ENCODE peak calls at places on chromosomes 1 and 21, in nine cellular contexts. One of them, this sample, is unnamed. For H3K4me1, the result is how much of the 10 kb centered on the place peaks cover.

GRCh38 chr1:182888736-182889531 is 49.8 kb downstream of the DHX9 start:
- DNase-seq in foreskin keratinocyte: peak
- DNase-seq in prostate gland: no peak
- DNase-seq in GM23338: peak
- DNase-seq in testis: no peak
- DNase-seq in pancreas: no peak
- DNase-seq in right cardiac atrium: no peak
- DNase-seq in HCT116: no peak
- DNase-seq in ovary: no peak
- DNase-seq in this sample: no peak

GRCh38 chr21:44758781-44759627 is 42.6 kb downstream of the UBE2G2 start:
- DNase-seq in foreskin keratinocyte: no peak
- DNase-seq in prostate gland: no peak
- DNase-seq in GM23338: no peak
- DNase-seq in testis: no peak
- DNase-seq in pancreas: no peak
- DNase-seq in right cardiac atrium: peak
- DNase-seq in HCT116: no peak
- DNase-seq in ovary: no peak
- DNase-seq in this sample: no peak

GRCh38 chr1:154989195-154989860 is 4.1 kb upstream of the LENEP start:
- DNase-seq in foreskin keratinocyte: no peak
- DNase-seq in prostate gland: no peak
- DNase-seq in GM23338: no peak
- DNase-seq in testis: no peak
- DNase-seq in pancreas: no peak
- DNase-seq in right cardiac atrium: peak
- DNase-seq in HCT116: no peak
- DNase-seq in ovary: no peak
- DNase-seq in this sample: peak

GRCh38 chr1:3646596-3646995 is 3.3 kb downstream of the WRAP73 start:
- DNase-seq in foreskin keratinocyte: no peak
- DNase-seq in prostate gland: no peak
- DNase-seq in GM23338: no peak
- DNase-seq in testis: no peak
- DNase-seq in pancreas: no peak
- DNase-seq in right cardiac atrium: no peak
- DNase-seq in HCT116: no peak
- DNase-seq in ovary: no peak
- DNase-seq in this sample: no peak

GRCh38 chr1:188089015-188089414 is 1260.3 kb downstream of the PLA2G4A start:
- DNase-seq in foreskin keratinocyte: no peak
- DNase-seq in prostate gland: no peak
- DNase-seq in GM23338: no peak
- DNase-seq in testis: no peak
- DNase-seq in pancreas: no peak
- DNase-seq in right cardiac atrium: no peak
- DNase-seq in HCT116: no peak
- DNase-seq in ovary: no peak
- DNase-seq in this sample: no peak

GRCh38 chr1:34781071-34781843 is at the start of gene GJB3:
- DNase-seq in foreskin keratinocyte: peak
- DNase-seq in prostate gland: no peak
- DNase-seq in GM23338: peak
- DNase-seq in testis: no peak
- DNase-seq in pancreas: no peak
- DNase-seq in right cardiac atrium: no peak
- DNase-seq in HCT116: no peak
- DNase-seq in ovary: no peak
- DNase-seq in this sample: peak

GRCh38 chr1:242738702-242739225 is 214.3 kb upstream of the PLD5 start:
- DNase-seq in foreskin keratinocyte: no peak
- DNase-seq in prostate gland: no peak
- DNase-seq in GM23338: no peak
- DNase-seq in testis: no peak
- DNase-seq in pancreas: no peak
- DNase-seq in right cardiac atrium: no peak
- DNase-seq in HCT116: no peak
- DNase-seq in ovary: no peak
- DNase-seq in this sample: no peak

GRCh38 chr1:37714226-37714625 is 21.9 kb downstream of the CDCA8 start:
- DNase-seq in foreskin keratinocyte: no peak
- DNase-seq in prostate gland: no peak
- DNase-seq in GM23338: no peak
- DNase-seq in testis: no peak
- DNase-seq in pancreas: no peak
- DNase-seq in right cardiac atrium: no peak
- DNase-seq in HCT116: no peak
- DNase-seq in ovary: no peak
- DNase-seq in this sample: no peak

GRCh38 chr1:246181244-246181643 is 325.8 kb downstream of the SMYD3 start:
- DNase-seq in foreskin keratinocyte: no peak
- DNase-seq in prostate gland: no peak
- DNase-seq in GM23338: no peak
- DNase-seq in testis: no peak
- DNase-seq in pancreas: no peak
- DNase-seq in right cardiac atrium: no peak
- DNase-seq in HCT116: no peak
- DNase-seq in ovary: no peak
- DNase-seq in this sample: no peak

GRCh38 chr1:15703562-15703961 is 19.4 kb downstream of the PLEKHM2 start:
- DNase-seq in foreskin keratinocyte: peak
- DNase-seq in prostate gland: peak
- DNase-seq in GM23338: no peak
- DNase-seq in testis: peak
- DNase-seq in pancreas: no peak
- DNase-seq in right cardiac atrium: peak
- DNase-seq in HCT116: no peak
- DNase-seq in ovary: peak
- DNase-seq in this sample: peak

GRCh38 chr1:8090241-8090702 is 64.2 kb upstream of the ERRFI1 start:
- DNase-seq in foreskin keratinocyte: peak
- DNase-seq in prostate gland: no peak
- DNase-seq in GM23338: no peak
- DNase-seq in testis: no peak
- DNase-seq in pancreas: no peak
- DNase-seq in right cardiac atrium: no peak
- DNase-seq in HCT116: no peak
- DNase-seq in ovary: no peak
- DNase-seq in this sample: peak

GRCh38 chr1:220699044-220699443 is 8.9 kb downstream of the C1orf115 start:
- DNase-seq in foreskin keratinocyte: no peak
- DNase-seq in prostate gland: no peak
- DNase-seq in GM23338: no peak
- DNase-seq in testis: no peak
- DNase-seq in pancreas: no peak
- DNase-seq in right cardiac atrium: no peak
- DNase-seq in HCT116: no peak
- DNase-seq in ovary: no peak
- DNase-seq in this sample: no peak

GRCh38 chr1:8681911-8682310 is 135.5 kb downstream of the RERE start:
- DNase-seq in foreskin keratinocyte: no peak
- DNase-seq in prostate gland: no peak
- DNase-seq in GM23338: no peak
- DNase-seq in testis: no peak
- DNase-seq in pancreas: no peak
- DNase-seq in right cardiac atrium: no peak
- DNase-seq in HCT116: no peak
- DNase-seq in ovary: no peak
- DNase-seq in this sample: no peak

GRCh38 chr21:41593051-41593783 is 85.3 kb upstream of the TMPRSS2 start:
- DNase-seq in foreskin keratinocyte: no peak
- DNase-seq in prostate gland: no peak
- DNase-seq in GM23338: no peak
- DNase-seq in testis: no peak
- DNase-seq in pancreas: no peak
- DNase-seq in right cardiac atrium: no peak
- DNase-seq in HCT116: no peak
- DNase-seq in ovary: no peak
- DNase-seq in this sample: peak

DNA sequence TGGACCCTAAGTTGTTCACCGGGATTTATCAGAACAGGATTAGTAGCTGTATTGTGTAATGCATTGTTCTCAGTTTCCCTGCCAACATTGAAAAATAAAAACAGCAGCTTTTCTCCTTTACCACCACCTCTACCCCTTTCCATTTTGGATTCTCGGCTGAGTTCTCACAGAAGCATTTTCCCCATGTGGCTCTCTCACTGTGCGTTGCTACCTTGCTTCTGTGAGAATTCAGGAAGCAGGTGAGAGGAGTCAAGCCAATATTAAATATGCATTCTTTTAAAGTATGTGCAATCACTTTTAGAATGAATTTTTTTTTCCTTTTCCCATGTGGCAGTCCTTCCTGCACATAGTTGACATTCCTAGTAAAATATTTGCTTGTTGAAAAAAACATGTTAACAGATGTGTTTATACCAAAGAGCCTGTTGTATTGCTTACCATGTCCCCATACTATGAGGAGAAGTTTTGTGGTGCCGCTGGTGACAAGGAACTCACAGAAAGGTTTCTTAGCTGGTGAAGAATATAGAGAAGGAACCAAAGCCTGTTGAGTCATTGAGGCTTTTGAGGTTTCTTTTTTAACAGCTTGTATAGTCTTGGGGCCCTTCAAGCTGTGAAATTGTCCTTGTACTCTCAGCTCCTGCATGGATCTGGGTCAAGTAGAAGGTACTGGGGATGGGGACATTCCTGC is 3.9 kb upstream of the OLFML3 start:
- DNase-seq in foreskin keratinocyte: no peak
- DNase-seq in prostate gland: no peak
- DNase-seq in GM23338: no peak
- DNase-seq in testis: no peak
- DNase-seq in pancreas: no peak
- DNase-seq in right cardiac atrium: no peak
- DNase-seq in HCT116: no peak
- DNase-seq in ovary: no peak
- DNase-seq in this sample: peak
- H3K4me1 ChIP-seq in foreskin keratinocyte: under half
- H3K4me1 ChIP-seq in prostate gland: under half
- H3K4me1 ChIP-seq in GM23338: under half
- H3K4me1 ChIP-seq in testis: under half
- H3K4me1 ChIP-seq in pancreas: under half
- H3K4me1 ChIP-seq in right cardiac atrium: under half
- H3K4me1 ChIP-seq in HCT116: under half
- H3K4me1 ChIP-seq in ovary: under half
- H3K4me1 ChIP-seq in this sample: under half

GRCh38 chr1:83760211-83760978 is 238.5 kb downstream of the TTLL7 start:
- DNase-seq in foreskin keratinocyte: no peak
- DNase-seq in prostate gland: no peak
- DNase-seq in GM23338: no peak
- DNase-seq in testis: no peak
- DNase-seq in pancreas: no peak
- DNase-seq in right cardiac atrium: no peak
- DNase-seq in HCT116: no peak
- DNase-seq in ovary: no peak
- DNase-seq in this sample: no peak
- H3K27ac ChIP-seq in foreskin keratinocyte: no peak
- H3K27ac ChIP-seq in prostate gland: no peak
- H3K27ac ChIP-seq in GM23338: no peak
- H3K27ac ChIP-seq in testis: no peak
- H3K27ac ChIP-seq in pancreas: no peak
- H3K27ac ChIP-seq in right cardiac atrium: no peak
- H3K27ac ChIP-seq in HCT116: no peak
- H3K27ac ChIP-seq in ovary: no peak
- H3K27ac ChIP-seq in this sample: no peak

GRCh38 chr1:206467915-206468314 is 2.4 kb upstream of the IKBKE start:
- DNase-seq in foreskin keratinocyte: no peak
- DNase-seq in prostate gland: no peak
- DNase-seq in GM23338: no peak
- DNase-seq in testis: no peak
- DNase-seq in pancreas: no peak
- DNase-seq in right cardiac atrium: no peak
- DNase-seq in HCT116: no peak
- DNase-seq in ovary: no peak
- DNase-seq in this sample: no peak
- H3K4me1 ChIP-seq in foreskin keratinocyte: under half
- H3K4me1 ChIP-seq in prostate gland: under half
- H3K4me1 ChIP-seq in GM23338: under half
- H3K4me1 ChIP-seq in testis: under half
- H3K4me1 ChIP-seq in pancreas: under half
- H3K4me1 ChIP-seq in right cardiac atrium: under half
- H3K4me1 ChIP-seq in HCT116: under half
- H3K4me1 ChIP-seq in ovary: under half
- H3K4me1 ChIP-seq in this sample: under half

DNA sequence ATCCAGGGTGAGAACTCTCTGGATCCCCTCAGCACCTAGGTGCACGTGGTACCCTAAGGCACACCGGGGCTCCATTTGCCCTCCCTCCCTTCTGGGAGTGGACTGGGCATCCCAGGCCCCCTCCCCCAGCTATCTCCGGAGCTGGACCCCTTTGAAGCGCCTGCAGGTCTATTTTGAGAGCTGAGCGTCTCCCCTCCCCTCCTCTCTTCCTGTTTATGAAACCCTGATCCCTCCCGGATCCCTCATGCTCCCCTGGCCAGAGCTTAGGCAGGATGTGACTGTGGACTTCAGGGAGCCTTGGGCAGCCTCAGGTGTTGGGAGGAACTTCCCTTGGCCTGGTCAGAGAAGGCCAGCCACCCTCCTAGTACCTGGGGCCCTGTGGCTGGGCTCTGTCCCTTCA is 10.2 kb downstream of the RPS6KA1 start:
- DNase-seq in foreskin keratinocyte: no peak
- DNase-seq in prostate gland: no peak
- DNase-seq in GM23338: no peak
- DNase-seq in testis: no peak
- DNase-seq in pancreas: no peak
- DNase-seq in right cardiac atrium: no peak
- DNase-seq in HCT116: no peak
- DNase-seq in ovary: no peak
- DNase-seq in this sample: no peak
- H3K27ac ChIP-seq in foreskin keratinocyte: no peak
- H3K27ac ChIP-seq in prostate gland: no peak
- H3K27ac ChIP-seq in GM23338: no peak
- H3K27ac ChIP-seq in testis: no peak
- H3K27ac ChIP-seq in pancreas: no peak
- H3K27ac ChIP-seq in right cardiac atrium: no peak
- H3K27ac ChIP-seq in HCT116: no peak
- H3K27ac ChIP-seq in ovary: no peak
- H3K27ac ChIP-seq in this sample: peak

DNA sequence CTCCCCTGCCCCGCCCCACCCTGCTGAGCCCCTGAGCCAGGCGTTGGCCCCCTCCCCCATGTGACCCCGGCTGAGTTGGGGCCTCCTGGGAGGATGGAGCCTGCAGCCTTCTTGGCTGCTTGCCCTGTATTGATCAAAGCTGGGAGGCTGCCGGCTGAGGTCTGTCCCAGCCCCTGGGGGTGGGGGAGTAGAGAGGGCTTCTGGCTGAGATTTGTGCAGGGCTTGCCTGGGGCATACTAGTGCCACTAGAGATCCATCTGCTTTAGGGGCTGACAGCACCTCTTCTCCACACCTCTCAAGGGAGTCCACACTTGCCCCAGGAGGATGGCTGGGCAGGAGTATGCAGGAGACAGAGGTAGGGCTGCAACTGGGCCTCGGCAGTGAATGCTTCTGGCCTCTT is 53.5 kb upstream of the SSBP3 start:
- DNase-seq in foreskin keratinocyte: no peak
- DNase-seq in prostate gland: no peak
- DNase-seq in GM23338: no peak
- DNase-seq in testis: no peak
- DNase-seq in pancreas: no peak
- DNase-seq in right cardiac atrium: no peak
- DNase-seq in HCT116: no peak
- DNase-seq in ovary: no peak
- DNase-seq in this sample: no peak
- H3K4me1 ChIP-seq in foreskin keratinocyte: under half
- H3K4me1 ChIP-seq in prostate gland: under half
- H3K4me1 ChIP-seq in GM23338: under half
- H3K4me1 ChIP-seq in testis: under half
- H3K4me1 ChIP-seq in pancreas: under half
- H3K4me1 ChIP-seq in right cardiac atrium: under half
- H3K4me1 ChIP-seq in HCT116: under half
- H3K4me1 ChIP-seq in ovary: under half
- H3K4me1 ChIP-seq in this sample: under half

GRCh38 chr1:20071416-20071815 is 1.4 kb downstream of the PLA2G5 start:
- DNase-seq in foreskin keratinocyte: no peak
- DNase-seq in prostate gland: no peak
- DNase-seq in GM23338: no peak
- DNase-seq in testis: no peak
- DNase-seq in pancreas: no peak
- DNase-seq in right cardiac atrium: no peak
- DNase-seq in HCT116: no peak
- DNase-seq in ovary: no peak
- DNase-seq in this sample: no peak
- H3K27ac ChIP-seq in foreskin keratinocyte: no peak
- H3K27ac ChIP-seq in prostate gland: no peak
- H3K27ac ChIP-seq in GM23338: no peak
- H3K27ac ChIP-seq in testis: no peak
- H3K27ac ChIP-seq in pancreas: no peak
- H3K27ac ChIP-seq in right cardiac atrium: no peak
- H3K27ac ChIP-seq in HCT116: no peak
- H3K27ac ChIP-seq in ovary: no peak
- H3K27ac ChIP-seq in this sample: no peak

This sample was measured in small intestine.